ENCODE peak calls at places on chromosome 18, in eight cellular contexts. W, T, Z, O, R, N, A and L are unnamed samples.

GRCh38 chr18:7457276-7457675 is 109.8 kb upstream of the PTPRM start:
- DNase-seq in W (no peak), T (no peak), Z (no peak), O (no peak), R (no peak), N (no peak), A (no peak), L (no peak)

GRCh38 chr18:13481820-13482640 is 244.3 kb downstream of the FAM210A start:
- DNase-seq in W (no peak), T (peak), Z (no peak), O (no peak), R (no peak), N (peak), A (no peak), L (peak)

GRCh38 chr18:29383311-29384273 is 1206.7 kb upstream of the CDH2 start:
- DNase-seq in W (no peak), T (no peak), Z (no peak), O (no peak), R (peak), N (no peak), A (no peak), L (no peak)

GRCh38 chr18:23970161-23971153 is 44.1 kb upstream of the TTC39C start:
- DNase-seq in W (no peak), T (peak), Z (peak), O (no peak), R (no peak), N (peak), A (no peak), L (no peak)

GRCh38 chr18:59155140-59155539 is 15.5 kb downstream of the SEC11C start:
- DNase-seq in W (no peak), T (no peak), Z (no peak), O (no peak), R (peak), N (no peak), A (no peak), L (no peak)

GRCh38 chr18:29874519-29875098 is 1167.9 kb downstream of the DSC3 start:
- DNase-seq in W (no peak), T (peak), Z (no peak), O (peak), R (peak), N (peak), A (no peak), L (peak)

GRCh38 chr18:54506516-54507261 is 84.4 kb upstream of the DYNAP start:
- DNase-seq in W (no peak), T (no peak), Z (no peak), O (no peak), R (no peak), N (no peak), A (no peak), L (no peak)

GRCh38 chr18:63979409-63979908 is 9.6 kb downstream of the SERPINB8 start:
- DNase-seq in W (peak), T (peak), Z (no peak), O (peak), R (peak), N (peak), A (peak), L (peak)

DNA sequence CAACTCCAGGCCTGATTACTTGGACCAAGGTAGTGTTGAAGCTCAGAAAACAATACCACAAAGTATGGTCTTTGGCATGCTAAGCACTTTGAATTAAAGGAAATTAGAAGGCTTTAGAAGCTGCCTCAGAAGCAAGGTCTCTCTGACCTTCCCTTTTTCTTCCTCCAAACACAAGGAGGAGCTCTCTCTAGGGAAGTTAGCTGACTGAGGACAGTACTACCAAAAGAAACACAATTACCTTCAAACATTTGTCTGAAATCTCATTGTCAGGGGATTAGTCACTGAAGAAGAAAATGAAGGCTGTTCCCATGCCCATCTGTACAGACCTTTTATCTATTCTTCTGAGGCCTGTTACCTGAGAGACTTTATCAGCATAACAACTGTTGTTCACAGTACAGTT is 279.3 kb downstream of the CDH20 start:
- DNase-seq in W (no peak), T (no peak), Z (no peak), O (no peak), R (peak), N (no peak), A (no peak), L (no peak)
- TF ChIP-seq CTCF in W (no peak), T (no peak), Z (no peak), O (no peak), R (peak), N (no peak), A (no peak), L (no peak)

GRCh38 chr18:32891130-32891529 is 118.3 kb upstream of the KLHL14 start:
- DNase-seq in W (no peak), T (no peak), Z (no peak), O (no peak), R (no peak), N (no peak), A (no peak), L (no peak)

GRCh38 chr18:32888311-32888710 is 115.5 kb upstream of the KLHL14 start:
- DNase-seq in W (no peak), T (no peak), Z (no peak), O (no peak), R (no peak), N (no peak), A (no peak), L (no peak)

GRCh38 chr18:32893915-32894314 is 121.1 kb upstream of the KLHL14 start:
- DNase-seq in W (no peak), T (no peak), Z (no peak), O (no peak), R (peak), N (no peak), A (no peak), L (no peak)

GRCh38 chr18:32889620-32890593 is 117.1 kb upstream of the KLHL14 start:
- DNase-seq in W (no peak), T (no peak), Z (no peak), O (no peak), R (no peak), N (no peak), A (no peak), L (no peak)

DNA sequence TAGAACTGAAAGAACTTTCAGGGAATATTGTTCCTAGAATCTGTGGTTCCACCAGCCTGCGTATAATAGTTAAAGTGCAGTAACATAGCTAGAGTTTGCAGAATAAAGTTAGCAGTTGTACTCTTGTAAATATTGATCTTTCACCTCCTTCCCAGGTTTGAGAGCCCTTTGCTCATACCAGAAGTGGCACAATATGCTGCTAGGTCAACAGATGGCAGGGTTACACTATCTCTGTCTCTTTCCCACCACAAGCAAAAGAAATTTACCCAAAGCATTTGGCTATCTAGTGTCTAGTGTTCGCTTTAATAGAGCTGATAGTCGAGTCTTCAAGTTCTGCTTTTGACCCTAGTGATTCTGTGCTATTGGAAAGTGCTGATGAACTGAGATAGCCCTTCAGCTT is 119.0 kb upstream of the KLHL14 start:
- DNase-seq in W (no peak), T (no peak), Z (no peak), O (no peak), R (no peak), N (no peak), A (no peak), L (no peak)
- TF ChIP-seq CTCF in W (no peak), T (no peak), Z (no peak), O (no peak), R (no peak), N (no peak), A (no peak), L (no peak)

GRCh38 chr18:55779711-55780590 is 192.0 kb upstream of the TCF4 start:
- DNase-seq in W (no peak), T (peak), Z (no peak), O (peak), R (peak), N (peak), A (peak), L (peak)
- TF ChIP-seq CTCF in W (no peak), T (no peak), Z (peak), O (peak), R (no peak), N (no peak), A (peak), L (no peak)

GRCh38 chr18:22335644-22336275 is 82.0 kb downstream of the CTAGE1 start:
- DNase-seq in W (no peak), T (no peak), Z (no peak), O (no peak), R (no peak), N (no peak), A (no peak), L (no peak)
- TF ChIP-seq CTCF in W (no peak), T (no peak), Z (no peak), O (no peak), R (no peak), N (no peak), A (no peak), L (no peak)

GRCh38 chr18:5456577-5457466 is 87.0 kb downstream of the EPB41L3 start:
- DNase-seq in W (no peak), T (no peak), Z (no peak), O (no peak), R (peak), N (no peak), A (peak), L (no peak)
- TF ChIP-seq CTCF in W (no peak), T (no peak), Z (peak), O (peak), R (peak), N (no peak), A (peak), L (no peak)

GRCh38 chr18:75962177-75962576 is 532.9 kb downstream of the ZNF516 start:
- DNase-seq in W (no peak), T (no peak), Z (no peak), O (no peak), R (no peak), N (no peak), A (no peak), L (no peak)

GRCh38 chr18:75959150-75959549 is 531.6 kb upstream of the SMIM21 start:
- DNase-seq in W (no peak), T (no peak), Z (no peak), O (no peak), R (no peak), N (no peak), A (no peak), L (no peak)

DNA sequence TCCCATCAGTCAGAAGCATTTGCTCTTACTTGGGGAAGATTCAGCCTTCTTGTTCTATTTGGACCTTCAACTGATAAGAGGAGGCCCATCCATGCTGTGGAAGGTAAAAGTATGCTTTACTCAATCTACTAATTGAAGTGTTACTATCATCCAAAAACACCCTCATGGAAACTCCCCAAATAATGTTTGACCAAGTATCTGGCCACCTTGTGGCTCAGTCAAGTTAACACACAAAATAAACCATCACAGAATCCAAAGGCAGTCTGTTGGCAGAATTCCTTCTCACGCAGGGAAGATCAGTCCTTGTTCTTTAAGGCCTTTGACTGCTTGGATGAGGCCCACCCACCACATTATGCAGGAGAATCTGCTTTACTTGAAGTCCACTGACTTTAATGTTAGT is 531.2 kb upstream of the SMIM21 start:
- DNase-seq in W (no peak), T (no peak), Z (no peak), O (no peak), R (no peak), N (no peak), A (no peak), L (no peak)
- TF ChIP-seq CTCF in W (peak), T (no peak), Z (no peak), O (peak), R (no peak), N (no peak), A (no peak), L (no peak)

DNA sequence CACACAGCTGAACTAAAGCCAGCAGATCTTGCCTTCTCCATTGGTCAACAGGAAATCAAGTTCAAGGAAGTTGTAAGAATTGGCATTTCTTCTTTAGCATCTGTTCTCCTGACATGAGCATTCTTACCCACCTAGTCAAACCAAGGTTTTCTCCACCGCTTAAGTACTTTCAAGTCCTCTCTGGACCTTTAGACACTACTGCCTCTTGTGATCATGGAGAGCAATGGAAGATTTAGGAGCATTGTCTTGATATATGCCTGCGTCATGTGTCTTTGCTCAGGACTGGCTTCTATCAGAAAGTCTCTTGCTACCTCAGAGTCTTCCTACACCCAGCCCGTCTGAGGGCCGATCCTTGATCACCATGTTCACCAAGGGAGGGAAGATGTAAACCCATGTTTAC is 262.2 kb downstream of the PHLPP1 start:
- DNase-seq in W (no peak), T (no peak), Z (no peak), O (no peak), R (peak), N (no peak), A (no peak), L (no peak)
- TF ChIP-seq CTCF in W (no peak), T (no peak), Z (no peak), O (no peak), R (no peak), N (no peak), A (no peak), L (no peak)

GRCh38 chr18:3499498-3499897 is 49.5 kb downstream of the TGIF1 start:
- DNase-seq in W (no peak), T (no peak), Z (no peak), O (no peak), R (no peak), N (no peak), A (no peak), L (no peak)
- TF ChIP-seq CTCF in W (no peak), T (no peak), Z (no peak), O (no peak), R (no peak), N (no peak), A (no peak), L (no peak)

DNA sequence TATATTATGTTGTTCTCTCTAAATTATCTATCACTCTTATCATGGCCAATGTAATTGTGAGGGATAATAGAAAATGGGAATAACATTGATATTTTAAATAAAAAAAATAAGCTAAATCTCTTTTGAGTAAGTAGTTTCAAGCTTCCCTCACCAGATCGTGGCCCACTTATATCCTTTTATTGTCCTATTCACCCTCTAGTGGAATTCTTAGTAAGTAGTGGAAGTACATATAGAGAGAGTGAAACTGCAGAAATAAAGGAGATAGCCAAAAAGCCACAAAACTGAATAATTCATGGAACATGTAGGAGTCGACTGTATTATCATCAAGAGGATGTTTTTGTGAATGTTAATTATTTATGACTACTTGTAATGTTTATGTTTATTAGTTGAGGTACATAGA is 66.1 kb upstream of the DTNA start:
- DNase-seq in W (no peak), T (no peak), Z (no peak), O (no peak), R (peak), N (no peak), A (no peak), L (no peak)
- TF ChIP-seq CTCF in W (no peak), T (no peak), Z (no peak), O (no peak), R (peak), N (no peak), A (no peak), L (no peak)

DNA sequence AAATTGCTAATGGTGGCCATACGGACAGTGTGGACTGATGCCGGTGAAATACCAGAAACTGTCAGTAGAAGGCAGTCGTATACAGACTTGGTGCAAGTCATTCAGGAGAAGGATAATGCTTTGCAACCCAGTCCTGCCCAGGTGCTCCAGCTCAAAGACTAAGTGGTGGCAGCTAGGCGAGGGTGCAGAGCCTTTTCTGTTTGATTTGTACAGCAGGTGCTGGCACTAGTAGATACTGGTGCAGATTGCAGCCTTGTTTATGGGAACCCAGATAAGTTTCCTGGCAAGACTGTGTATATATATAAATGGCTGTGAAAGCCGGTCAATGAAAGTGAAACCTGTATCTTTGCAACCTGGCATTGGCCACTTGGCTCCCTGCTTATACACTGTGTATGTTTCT is 208.3 kb upstream of the SYT4 start:
- DNase-seq in W (no peak), T (peak), Z (no peak), O (no peak), R (no peak), N (no peak), A (no peak), L (no peak)
- TF ChIP-seq CTCF in W (no peak), T (no peak), Z (no peak), O (no peak), R (no peak), N (no peak), A (no peak), L (no peak)